ENCODE peak calls at places on chromosomes 4 and X, in four cellular contexts. R is A549, C is lower lobe of right lung, P is esophagus squamous epithelium. M is an unnamed sample.
A peak's percentile ranks its signal among the peaks of the same experiment; 100 is the strongest.

GRCh38 chr4:6855692-6856297 is 53.8 kb upstream of the TBC1D14 start:
- DNase-seq in R (peak; percentile 19), C (no peak), P (no peak), M (peak; percentile 25)

GRCh38 chr4:94689155-94689554 is 68.6 kb upstream of the BMPR1B start:
- DNase-seq in R (no peak), C (no peak), P (no peak), M (no peak)

GRCh38 chrX:153600032-153600373 is 1.1 kb upstream of the CCNQ start:
- DNase-seq in R (no peak), C (no peak), P (no peak), M (no peak)

GRCh38 chr4:69878250-69878649 is 18.3 kb upstream of the SULT1E1 start:
- DNase-seq in R (no peak), C (no peak), P (no peak), M (no peak)

GRCh38 chr4:5888222-5888701 is 4.6 kb downstream of the CRMP1 start:
- DNase-seq in R (no peak), C (no peak), P (no peak), M (no peak)

GRCh38 chr4:186104114-186104894 is at the start of gene FAM149A:
- DNase-seq in R (peak; percentile 7), C (peak; percentile 86), P (no peak), M (no peak)

GRCh38 chrX:109902665-109903064 is 100.2 kb upstream of the TMEM164 start:
- DNase-seq in R (peak; percentile 42), C (no peak), P (no peak), M (no peak)

GRCh38 chrX:153797415-153798015 is 3.0 kb downstream of the SSR4 start:
- DNase-seq in R (no peak), C (no peak), P (no peak), M (no peak)

GRCh38 chr4:98657531-98658286 is 702 bp downstream of the TSPAN5 start:
- DNase-seq in R (peak; percentile 56), C (no peak), P (no peak), M (peak; percentile 23)

GRCh38 chr4:176034498-176034897 is 31.1 kb upstream of the WDR17 start:
- DNase-seq in R (no peak), C (no peak), P (no peak), M (no peak)

GRCh38 chr4:2254665-2255500 is 7.0 kb downstream of the MXD4 start:
- DNase-seq in R (no peak), C (peak; percentile 32), P (no peak), M (no peak)

GRCh38 chrX:140292188-140292587 is 212.7 kb downstream of the SOX3 start:
- DNase-seq in R (no peak), C (no peak), P (no peak), M (no peak)

GRCh38 chrX:3178329-3178728 is 137.1 kb downstream of the ARSF start:
- DNase-seq in R (no peak), C (no peak), P (no peak), M (no peak)

GRCh38 chr4:21802406-21802805 is 146.2 kb downstream of the KCNIP4 start:
- DNase-seq in R (peak; percentile 5), C (no peak), P (no peak), M (no peak)

GRCh38 chr4:38562751-38563198 is 101.2 kb upstream of the KLF3 start:
- DNase-seq in R (no peak), C (no peak), P (no peak), M (no peak)

GRCh38 chr4:71456841-71457240 is 118.0 kb downstream of the SLC4A4 start:
- DNase-seq in R (peak; percentile 3), C (no peak), P (no peak), M (no peak)

GRCh38 chr4:2059034-2059725 is at the start of gene NAT8L:
- DNase-seq in R (peak; percentile 48), C (peak; percentile 60), P (no peak), M (no peak)

GRCh38 chr4:142405021-142405991 is 440.8 kb downstream of the INPP4B start:
- DNase-seq in R (peak; percentile 9), C (peak; percentile 40), P (no peak), M (peak; percentile 49)

GRCh38 chr4:75724066-75724866 is at the start of gene USO1:
- DNase-seq in R (peak; percentile 62), C (peak; percentile 99), P (peak; percentile 91), M (peak; percentile 100)
- H3K4me3 ChIP-seq in R (peak within 1 kb of the TSS; percentile 68), C (peak within 1 kb of the TSS; percentile 97), P (peak within 1 kb of the TSS; percentile 100), M (peak within 1 kb of the TSS; percentile 90)

DNA sequence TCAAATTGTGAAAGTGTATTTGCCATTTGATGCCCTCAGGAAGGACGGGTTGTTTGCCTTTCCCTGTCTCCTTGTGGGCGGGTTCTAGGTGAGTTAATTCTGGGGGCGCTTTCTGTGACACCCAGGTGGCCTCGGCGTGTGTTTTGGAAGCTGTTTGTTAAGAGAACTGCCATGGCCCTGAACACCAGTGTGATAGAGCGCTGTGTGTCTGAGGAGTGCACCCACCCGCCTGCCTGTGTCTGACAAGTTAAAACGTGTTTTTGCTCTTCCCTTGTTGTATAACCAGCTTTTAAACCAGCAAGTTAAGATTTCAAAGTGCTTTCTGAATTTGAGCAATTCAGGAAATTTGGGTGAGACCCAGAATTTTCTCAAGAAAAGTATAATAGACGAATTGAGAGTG is 55.3 kb upstream of the HGFAC start:
- DNase-seq in R (no peak), C (no peak), P (no peak), M (no peak)
- H3K4me1 ChIP-seq in R (no peaks in the 10 kb centered on the region), C (peaks cover 61% of the 10 kb centered on the region), P (peaks cover 58% of the 10 kb centered on the region), M (no peaks in the 10 kb centered on the region)

GRCh38 chrX:40868868-40869267 is 133.5 kb upstream of the MED14 start:
- DNase-seq in R (no peak), C (no peak), P (no peak), M (no peak)

GRCh38 chrX:40866878-40867277 is 131.5 kb upstream of the MED14 start:
- DNase-seq in R (no peak), C (no peak), P (no peak), M (no peak)

GRCh38 chrX:40867352-40867751 is 132.0 kb upstream of the MED14 start:
- DNase-seq in R (peak; percentile 31), C (no peak), P (no peak), M (no peak)

DNA sequence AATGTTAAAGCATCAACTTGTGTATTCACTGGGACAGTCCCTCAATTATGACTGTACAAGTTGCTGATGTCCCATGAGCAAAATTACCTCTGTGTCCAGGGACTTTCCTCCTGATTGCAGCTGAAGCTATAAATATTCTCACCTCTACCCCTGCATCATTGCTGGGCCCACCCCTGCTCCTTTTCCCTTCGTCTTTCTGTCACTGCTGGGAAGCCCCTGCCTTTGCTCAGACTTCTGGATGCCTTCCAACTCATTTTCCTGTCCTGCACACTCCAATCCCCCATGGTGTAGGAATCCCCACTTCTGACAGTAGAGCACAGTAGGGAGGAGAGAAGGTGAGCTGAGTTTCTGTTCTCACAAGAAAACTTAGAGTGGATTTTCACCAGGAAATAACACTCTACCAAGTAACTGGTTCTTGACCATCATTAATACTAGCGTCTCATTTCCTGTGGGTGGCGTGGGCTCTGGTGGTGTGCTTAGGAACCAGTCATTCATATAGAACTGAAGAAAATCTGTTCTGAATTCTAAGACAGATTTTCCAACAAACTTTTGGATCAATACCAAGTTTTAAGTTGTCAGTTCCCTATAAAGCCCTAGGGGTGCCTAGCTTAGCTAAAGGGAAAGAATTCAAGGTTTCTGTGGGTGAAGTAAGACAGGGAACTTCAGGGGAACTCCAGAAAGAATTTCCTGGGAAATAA is 136.2 kb upstream of the MED14 start:
- DNase-seq in R (no peak), C (no peak), P (no peak), M (no peak)
- H3K4me3 ChIP-seq in R (no peak overlapping the region), C (no peak overlapping the region), P (no peak overlapping the region), M (no peak overlapping the region)

GRCh38 chrX:71623714-71624113 is 5.4 kb upstream of the CXCR3 start:
- DNase-seq in R (no peak), C (no peak), P (no peak), M (no peak)

GRCh38 chrX:71623105-71623450 is 4.8 kb upstream of the CXCR3 start:
- DNase-seq in R (no peak), C (no peak), P (no peak), M (no peak)

GRCh38 chrX:71622347-71623104 is 4.2 kb upstream of the CXCR3 start:
- DNase-seq in R (peak; percentile 8), C (peak; percentile 81), P (no peak), M (peak; percentile 81)

GRCh38 chrX:71619193-71619592 is 882 bp upstream of the CXCR3 start:
- DNase-seq in R (no peak), C (no peak), P (no peak), M (peak; percentile 51)

GRCh38 chrX:71621644-71622346 is 3.5 kb upstream of the CXCR3 start:
- DNase-seq in R (no peak), C (no peak), P (no peak), M (no peak)
- H3K4me1 ChIP-seq in R (no peaks in the 10 kb centered on the region), C (peaks cover 21% of the 10 kb centered on the region), P (peaks cover 12% of the 10 kb centered on the region), M (peaks cover 50% of the 10 kb centered on the region)

DNA sequence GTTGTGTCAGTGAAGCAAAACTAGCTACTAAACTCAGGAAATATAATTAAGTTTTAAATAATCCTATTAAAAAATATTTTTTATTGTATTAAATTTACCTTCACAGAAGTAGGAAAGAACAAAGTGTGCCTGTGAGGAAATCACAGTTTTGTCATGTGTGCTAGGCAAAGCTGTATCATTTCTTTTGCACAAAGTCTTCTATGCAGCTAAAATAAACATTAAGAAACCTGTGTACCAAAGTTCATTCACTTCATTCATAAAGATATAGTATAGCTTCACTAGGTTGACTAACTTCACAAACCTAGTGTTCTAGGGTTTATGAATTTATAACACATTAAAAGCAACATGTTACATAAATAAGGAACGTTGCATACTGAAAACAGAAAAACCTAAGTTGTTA is 131.0 kb downstream of the PDS5A start:
- DNase-seq in R (no peak), C (no peak), P (no peak), M (no peak)
- H3K4me3 ChIP-seq in R (no peak overlapping the region), C (no peak overlapping the region), P (no peak overlapping the region), M (no peak overlapping the region)

GRCh38 chr4:151664289-151664688 is 96.5 kb downstream of the GATB start:
- DNase-seq in R (no peak), C (no peak), P (no peak), M (no peak)
- H3K4me1 ChIP-seq in R (no peaks in the 10 kb centered on the region), C (no peaks in the 10 kb centered on the region), P (no peaks in the 10 kb centered on the region), M (no peaks in the 10 kb centered on the region)

DNA sequence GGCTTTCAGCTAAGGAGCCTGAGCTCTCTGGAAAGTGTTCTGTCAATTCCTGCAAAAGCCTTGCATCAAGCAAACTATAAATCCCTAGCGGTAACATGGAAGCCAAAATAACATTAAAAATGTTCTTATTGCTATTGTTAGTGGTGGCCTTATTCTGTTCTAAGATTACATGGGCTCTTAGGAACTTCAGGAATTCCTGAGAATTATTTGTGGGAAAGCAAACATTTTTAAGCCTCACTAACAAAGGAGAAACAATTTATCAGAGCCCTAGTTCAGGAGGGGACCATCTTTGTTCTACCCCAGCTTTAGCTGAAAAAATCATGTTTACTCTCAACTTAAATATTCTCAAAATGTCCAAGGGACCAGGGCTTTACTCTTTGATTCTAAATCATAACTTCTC is 119.6 kb downstream of the PAPSS1 start:
- DNase-seq in R (no peak), C (no peak), P (no peak), M (no peak)
- H3K4me3 ChIP-seq in R (no peak overlapping the region), C (no peak overlapping the region), P (no peak overlapping the region), M (no peak overlapping the region)

GRCh38 chrX:130174937-130175336 is 3.2 kb downstream of the RAB33A start:
- DNase-seq in R (no peak), C (no peak), P (no peak), M (no peak)
- H3K4me1 ChIP-seq in R (peaks cover 24% of the 10 kb centered on the region), C (peaks cover 17% of the 10 kb centered on the region), P (peaks cover 3% of the 10 kb centered on the region), M (peaks cover 9% of the 10 kb centered on the region)

GRCh38 chrX:71910526-71911022 is at the start of gene NHSL2:
- DNase-seq in R (no peak), C (peak; percentile 40), P (no peak), M (no peak)
- H3K4me3 ChIP-seq in R (peak within 1 kb of the TSS; percentile 57), C (peak within 1 kb of the TSS; percentile 46), P (peak within 1 kb of the TSS; percentile 27), M (peak within 1 kb of the TSS; percentile 37)

GRCh38 chr4:77157859-77158486 is 966 bp downstream of the CCNG2 start:
- DNase-seq in R (peak; percentile 69), C (peak; percentile 92), P (peak; percentile 67), M (peak; percentile 60)
- H3K4me1 ChIP-seq in R (peaks cover 12% of the 10 kb centered on the region), C (peaks cover 29% of the 10 kb centered on the region), P (peaks cover 11% of the 10 kb centered on the region), M (no peaks in the 10 kb centered on the region)